ENCODE peak calls at places on chromosome 14, in nine cellular contexts. J is COR-L47; U is stimulated activated CD4-positive, alpha-beta T cell treated with anti-CD3 and anti-CD28 coated beads, TNF-alpha, amount 100 ng/mL, for 1 hour; D is OCI-M1; Q is fibroblast of lung; O is H4; A is head of caudate nucleus; Y is activated gamma-delta T cell treated with Interleukin-2 at 50 U/mL for 16 hours; E is NCI-H510A. S is an unnamed sample.

GRCh38 chr14:99662846-99663245 is 17.9 kb downstream of the HHIPL1 start:
- DNase-seq in J (no peak), U (no peak), D (no peak), Q (no peak), O (no peak), A (no peak), Y (no peak), E (no peak), S (no peak)

GRCh38 chr14:92649934-92650545 is 98.4 kb downstream of the LGMN start:
- DNase-seq in J (no peak), U (no peak), D (no peak), Q (peak), O (no peak), A (peak), Y (no peak), E (no peak), S (peak)

GRCh38 chr14:93941293-93941910 is 14.3 kb downstream of the FAM181A start:
- DNase-seq in J (peak), U (no peak), D (no peak), Q (peak), O (peak), A (no peak), Y (no peak), E (peak), S (no peak)

GRCh38 chr14:65210118-65210826 is 108.0 kb upstream of the MAX start:
- DNase-seq in J (no peak), U (no peak), D (peak), Q (peak), O (no peak), A (no peak), Y (no peak), E (no peak), S (no peak)

GRCh38 chr14:36771256-36771655 is 109.6 kb downstream of the PAX9 start:
- DNase-seq in J (peak), U (no peak), D (no peak), Q (no peak), O (no peak), A (no peak), Y (no peak), E (peak), S (no peak)

GRCh38 chr14:92439551-92440344 is 73.8 kb upstream of the RIN3 start:
- DNase-seq in J (peak), U (no peak), D (no peak), Q (no peak), O (no peak), A (no peak), Y (no peak), E (no peak), S (no peak)

GRCh38 chr14:59189281-59189821 is 884 bp downstream of the DAAM1 start:
- DNase-seq in J (no peak), U (peak), D (no peak), Q (no peak), O (no peak), A (peak), Y (peak), E (no peak), S (peak)

GRCh38 chr14:57834961-57835360 is 30.9 kb downstream of the SLC35F4 start:
- DNase-seq in J (no peak), U (no peak), D (no peak), Q (no peak), O (no peak), A (no peak), Y (no peak), E (no peak), S (no peak)

GRCh38 chr14:85257287-85257686 is 272.7 kb upstream of the FLRT2 start:
- DNase-seq in J (no peak), U (no peak), D (no peak), Q (no peak), O (no peak), A (no peak), Y (no peak), E (no peak), S (no peak)

GRCh38 chr14:68676511-68676943 is 116.3 kb downstream of the ZFP36L1 start:
- DNase-seq in J (peak), U (no peak), D (no peak), Q (no peak), O (no peak), A (no peak), Y (no peak), E (peak), S (no peak)

GRCh38 chr14:38405851-38406630 is 150.1 kb upstream of the CLEC14A start:
- DNase-seq in J (peak), U (no peak), D (no peak), Q (peak), O (no peak), A (no peak), Y (no peak), E (peak), S (no peak)

S was measured in posterior cingulate gyrus.